ENCODE peak calls at places on chromosomes 13 and 19, in nine cellular contexts. C is Peyer's patch, R is gastrocnemius medialis, E is ovary, Q is thyroid gland, X is A549, H is H1, P is upper lobe of left lung, O is HCT116. N is an unnamed sample.

GRCh38 chr19:18438331-18439024 is 545 bp upstream of the ISYNA1 start:
- DNase-seq in C (no peak), R (no peak), E (peak; percentile 88), Q (no peak), X (no peak), H (peak; percentile 78), P (no peak), O (no peak), N (no peak)

GRCh38 chr19:6076675-6077463 is 33.4 kb downstream of the RFX2 start:
- DNase-seq in C (no peak), R (no peak), E (no peak), Q (no peak), X (no peak), H (no peak), P (no peak), O (no peak), N (no peak)

GRCh38 chr19:35225951-35226350 is 2.6 kb downstream of the FAM187B start:
- DNase-seq in C (no peak), R (no peak), E (no peak), Q (no peak), X (no peak), H (no peak), P (no peak), O (no peak), N (no peak)

GRCh38 chr13:109979186-109979585 is 192.8 kb upstream of the IRS2 start:
- DNase-seq in C (no peak), R (no peak), E (no peak), Q (no peak), X (no peak), H (no peak), P (no peak), O (peak; percentile 2), N (no peak)

GRCh38 chr19:7522923-7523667 is 671 bp downstream of the MCOLN1 start:
- DNase-seq in C (no peak), R (no peak), E (peak; percentile 27), Q (no peak), X (no peak), H (no peak), P (no peak), O (no peak), N (no peak)

GRCh38 chr19:51771369-51771768 is 10.4 kb downstream of the FPR2 start:
- DNase-seq in C (no peak), R (no peak), E (no peak), Q (no peak), X (no peak), H (no peak), P (peak; percentile 55), O (no peak), N (no peak)

GRCh38 chr19:45901432-45901903 is 945 bp downstream of the MYPOP start:
- DNase-seq in C (no peak), R (peak; percentile 28), E (peak; percentile 61), Q (peak; percentile 33), X (no peak), H (no peak), P (peak; percentile 70), O (no peak), N (no peak)

GRCh38 chr13:97141564-97142005 is 80.5 kb upstream of the MBNL2 start:
- DNase-seq in C (peak; percentile 73), R (peak; percentile 38), E (no peak), Q (peak; percentile 47), X (peak; percentile 83), H (no peak), P (peak; percentile 76), O (peak; percentile 90), N (peak; percentile 3)

GRCh38 chr19:1522838-1523237 is 1.0 kb upstream of the PLK5 start:
- DNase-seq in C (no peak), R (no peak), E (no peak), Q (no peak), X (no peak), H (no peak), P (no peak), O (no peak), N (no peak)

GRCh38 chr13:113091211-113091771 is 14.3 kb upstream of the F7 start:
- DNase-seq in C (no peak), R (no peak), E (no peak), Q (no peak), X (no peak), H (no peak), P (no peak), O (no peak), N (no peak)

GRCh38 chr19:23384858-23385257 is 10.4 kb downstream of the ZNF91 start:
- DNase-seq in C (no peak), R (no peak), E (no peak), Q (no peak), X (no peak), H (no peak), P (no peak), O (no peak), N (no peak)

GRCh38 chr19:49570138-49570856 is 10.1 kb downstream of the NOSIP start:
- DNase-seq in C (no peak), R (peak; percentile 54), E (peak; percentile 62), Q (peak; percentile 53), X (peak; percentile 92), H (peak; percentile 70), P (peak; percentile 52), O (peak; percentile 83), N (no peak)

DNA sequence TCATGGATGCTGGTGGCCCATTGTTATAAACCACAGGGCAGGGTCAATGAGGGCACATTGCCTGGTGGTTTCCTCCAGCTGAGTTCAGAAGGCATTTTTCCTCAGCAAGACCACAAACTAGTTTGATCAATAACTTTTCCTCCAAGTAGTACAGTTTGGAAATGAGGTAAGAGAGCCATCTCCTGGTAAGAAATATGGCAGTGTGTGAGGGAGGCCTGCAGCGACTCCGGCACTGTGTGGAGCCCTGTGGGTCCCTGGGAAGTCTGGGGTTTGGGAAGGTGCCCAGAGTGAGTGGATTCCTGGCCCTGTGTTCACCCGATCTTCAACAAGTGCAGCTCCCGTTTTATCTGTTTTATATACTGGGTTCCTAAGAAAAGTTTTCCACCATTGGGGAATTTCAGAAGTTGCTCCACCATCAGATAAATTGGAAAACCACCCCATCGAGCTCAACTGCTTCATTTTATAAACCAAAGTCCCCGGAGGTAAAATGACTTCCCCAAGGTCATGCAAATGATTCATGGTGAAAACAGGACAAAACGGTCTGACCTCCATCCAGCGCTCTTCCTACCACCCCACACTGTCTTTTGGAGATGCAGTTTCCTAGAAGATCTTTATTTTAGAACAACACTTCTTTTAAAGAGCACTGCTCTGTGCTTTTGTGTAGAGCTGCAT is 148.4 kb downstream of the KATNAL1 start:
- DNase-seq in C (peak; percentile 12), R (no peak), E (no peak), Q (no peak), X (no peak), H (no peak), P (no peak), O (no peak), N (no peak)
- H3K27ac ChIP-seq in C (no peak overlapping the region), R (no peak overlapping the region), E (no peak overlapping the region), Q (no peak overlapping the region), X (no peak overlapping the region), H (no peak overlapping the region), P (no peak overlapping the region), O (no peak overlapping the region), N (no peak overlapping the region)

GRCh38 chr19:29741776-29742175 is 26.7 kb upstream of the C19orf12 start:
- DNase-seq in C (no peak), R (no peak), E (no peak), Q (no peak), X (no peak), H (no peak), P (no peak), O (no peak), N (no peak)

GRCh38 chr19:29743681-29744080 is 28.6 kb upstream of the C19orf12 start:
- DNase-seq in C (no peak), R (no peak), E (no peak), Q (no peak), X (no peak), H (no peak), P (no peak), O (no peak), N (no peak)

GRCh38 chr19:29745253-29745652 is 30.2 kb upstream of the C19orf12 start:
- DNase-seq in C (no peak), R (no peak), E (no peak), Q (no peak), X (no peak), H (peak; percentile 68), P (no peak), O (no peak), N (no peak)

GRCh38 chr19:29737461-29738000 is 22.5 kb upstream of the C19orf12 start:
- DNase-seq in C (no peak), R (no peak), E (no peak), Q (no peak), X (no peak), H (no peak), P (no peak), O (no peak), N (no peak)

DNA sequence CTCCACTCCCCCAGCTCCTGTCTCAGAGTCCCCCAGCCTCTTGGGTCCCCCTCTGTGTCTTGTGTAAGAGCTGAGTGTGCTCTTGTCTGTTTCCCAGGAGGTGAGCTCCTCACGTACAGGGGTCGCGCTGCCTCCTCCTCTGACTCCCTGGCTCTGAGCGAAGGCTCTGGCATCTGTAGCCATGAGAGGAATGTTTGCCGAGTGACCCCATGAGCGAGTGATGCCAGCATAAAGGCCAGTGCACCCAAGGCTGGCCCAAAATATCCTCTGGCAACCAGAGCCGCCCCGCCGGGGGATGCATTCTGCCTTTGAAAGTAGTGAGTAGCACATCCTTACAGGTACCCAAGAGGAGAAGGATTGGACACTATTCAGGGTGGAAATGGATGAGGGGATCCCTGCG is 26.2 kb upstream of the C19orf12 start:
- DNase-seq in C (no peak), R (no peak), E (no peak), Q (no peak), X (no peak), H (no peak), P (no peak), O (no peak), N (no peak)
- TF ChIP-seq POLR2A in C (no peak), R (no peak), E (no peak), Q (no peak), X (no peak), H (no peak), P (no peak), O (no peak), N (no peak)

DNA sequence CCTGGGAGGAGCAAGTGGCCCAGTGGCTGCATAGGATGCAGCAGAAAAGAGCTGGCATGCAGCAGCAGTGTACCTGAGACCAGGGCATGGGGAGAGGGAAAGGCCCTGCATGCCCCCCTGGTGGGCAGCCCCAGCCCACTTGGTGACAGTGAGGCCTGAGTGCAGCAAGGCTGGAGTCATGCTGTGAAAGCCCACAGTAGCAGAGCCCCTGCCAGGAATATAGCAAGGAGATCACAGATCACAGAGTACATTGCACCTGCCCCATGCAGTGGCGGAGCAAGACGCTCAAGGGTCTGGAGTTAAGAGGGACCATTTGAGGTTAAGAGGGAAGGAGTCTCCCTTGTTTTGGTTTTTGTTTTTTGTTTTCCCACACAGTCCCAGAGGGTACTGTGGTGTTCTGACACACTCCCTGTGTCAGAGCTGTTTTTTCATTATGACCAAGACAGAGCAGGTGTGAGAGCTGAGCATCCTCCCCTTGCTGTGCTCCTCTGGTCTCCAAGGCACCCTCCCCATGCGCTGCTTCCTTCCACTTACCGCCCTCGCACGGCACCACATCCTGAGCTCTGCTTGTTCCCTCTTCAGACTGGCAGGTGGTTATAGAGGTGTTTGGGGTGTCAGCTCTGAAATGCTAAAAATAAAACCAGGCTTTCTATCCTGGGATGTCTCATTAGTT is 85.0 kb upstream of the UBL3 start:
- DNase-seq in C (no peak), R (no peak), E (no peak), Q (no peak), X (no peak), H (no peak), P (peak; percentile 48), O (no peak), N (no peak)
- H3K4me3 ChIP-seq in C (peak overlapping the region; percentile 37), R (no peak overlapping the region), E (no peak overlapping the region), Q (no peak overlapping the region), X (no peak overlapping the region), H (no peak overlapping the region), P (no peak overlapping the region), O (no peak overlapping the region), N (no peak overlapping the region)

GRCh38 chr13:33554919-33555791 is 262.8 kb upstream of the RFC3 start:
- DNase-seq in C (no peak), R (no peak), E (no peak), Q (no peak), X (no peak), H (no peak), P (no peak), O (no peak), N (no peak)
- H3K27ac ChIP-seq in C (no peak overlapping the region), R (no peak overlapping the region), E (no peak overlapping the region), Q (no peak overlapping the region), X (no peak overlapping the region), H (no peak overlapping the region), P (no peak overlapping the region), O (no peak overlapping the region), N (no peak overlapping the region)

N was measured in esophagus squamous epithelium.